ENCODE peak calls at places on chromosomes 13 and 19, in five cellular contexts. One of them, this sample, is unnamed.

GRCh38 chr13:21399741-21400140 is 59.4 kb downstream of the ZDHHC20 start:
- DNase-seq in cardiac fibroblast: peak; percentile 18
- DNase-seq in fibroblast of lung: peak; percentile 25
- DNase-seq in heart left ventricle: no peak
- DNase-seq in omental fat pad: no peak
- DNase-seq in this sample: no peak

GRCh38 chr13:114319441-114319871 is 5.2 kb downstream of the CHAMP1 start:
- DNase-seq in cardiac fibroblast: peak; percentile 84
- DNase-seq in fibroblast of lung: peak; percentile 89
- DNase-seq in omental fat pad: no peak
- DNase-seq in heart left ventricle: no peak
- DNase-seq in this sample: peak; percentile 4

GRCh38 chr13:50594276-50594970 is 249.1 kb downstream of the DLEU7 start:
- DNase-seq in cardiac fibroblast: no peak
- DNase-seq in fibroblast of lung: no peak
- DNase-seq in omental fat pad: no peak
- DNase-seq in heart left ventricle: no peak
- DNase-seq in this sample: no peak

GRCh38 chr19:48873476-48874308 is 1.5 kb downstream of the PPP1R15A start:
- DNase-seq in omental fat pad: no peak
- DNase-seq in cardiac fibroblast: no peak
- DNase-seq in fibroblast of lung: no peak
- DNase-seq in heart left ventricle: no peak
- DNase-seq in this sample: no peak

GRCh38 chr13:46475586-46475991 is 77.4 kb upstream of the LRCH1 start:
- DNase-seq in omental fat pad: no peak
- DNase-seq in heart left ventricle: no peak
- DNase-seq in cardiac fibroblast: peak; percentile 77
- DNase-seq in fibroblast of lung: peak; percentile 45
- DNase-seq in this sample: peak; percentile 63

GRCh38 chr13:42732073-42732472 is 49.3 kb upstream of the FAM216B start:
- DNase-seq in cardiac fibroblast: no peak
- DNase-seq in fibroblast of lung: no peak
- DNase-seq in heart left ventricle: no peak
- DNase-seq in omental fat pad: no peak
- DNase-seq in this sample: no peak

GRCh38 chr13:99991013-99991805 is 9.6 kb downstream of the ZIC2 start:
- DNase-seq in fibroblast of lung: no peak
- DNase-seq in omental fat pad: no peak
- DNase-seq in heart left ventricle: no peak
- DNase-seq in cardiac fibroblast: no peak
- DNase-seq in this sample: no peak

GRCh38 chr13:51849145-51850101 is 4.4 kb upstream of the TMEM272 start:
- DNase-seq in omental fat pad: no peak
- DNase-seq in cardiac fibroblast: peak; percentile 47
- DNase-seq in heart left ventricle: no peak
- DNase-seq in fibroblast of lung: peak; percentile 48
- DNase-seq in this sample: peak; percentile 39

GRCh38 chr13:41915096-41915495 is 45.8 kb downstream of the VWA8 start:
- DNase-seq in omental fat pad: no peak
- DNase-seq in heart left ventricle: no peak
- DNase-seq in cardiac fibroblast: peak; percentile 34
- DNase-seq in fibroblast of lung: no peak
- DNase-seq in this sample: peak; percentile 17

GRCh38 chr19:14300281-14300680 is 81.0 kb upstream of the ADGRE5 start:
- DNase-seq in omental fat pad: no peak
- DNase-seq in fibroblast of lung: no peak
- DNase-seq in cardiac fibroblast: no peak
- DNase-seq in heart left ventricle: no peak
- DNase-seq in this sample: peak; percentile 13

GRCh38 chr13:48748681-48749080 is 95.0 kb downstream of the CYSLTR2 start:
- DNase-seq in cardiac fibroblast: peak; percentile 28
- DNase-seq in omental fat pad: no peak
- DNase-seq in heart left ventricle: no peak
- DNase-seq in fibroblast of lung: no peak
- DNase-seq in this sample: no peak

GRCh38 chr13:59747529-59747928 is 416.2 kb downstream of the DIAPH3 start:
- DNase-seq in heart left ventricle: no peak
- DNase-seq in fibroblast of lung: no peak
- DNase-seq in cardiac fibroblast: no peak
- DNase-seq in omental fat pad: no peak
- DNase-seq in this sample: no peak

GRCh38 chr13:20274466-20274865 is 42.3 kb upstream of the GJB6 start:
- DNase-seq in heart left ventricle: no peak
- DNase-seq in omental fat pad: no peak
- DNase-seq in cardiac fibroblast: no peak
- DNase-seq in fibroblast of lung: no peak
- DNase-seq in this sample: no peak

GRCh38 chr13:75222031-75222430 is 259.9 kb downstream of the TBC1D4 start:
- DNase-seq in fibroblast of lung: peak; percentile 54
- DNase-seq in heart left ventricle: no peak
- DNase-seq in cardiac fibroblast: peak; percentile 78
- DNase-seq in omental fat pad: no peak
- DNase-seq in this sample: peak; percentile 49

GRCh38 chr13:72985610-72986009 is 73.2 kb upstream of the KLF5 start:
- DNase-seq in omental fat pad: no peak
- DNase-seq in fibroblast of lung: no peak
- DNase-seq in cardiac fibroblast: no peak
- DNase-seq in heart left ventricle: no peak
- DNase-seq in this sample: no peak

GRCh38 chr19:5131866-5132561 is 163.1 kb downstream of the KDM4B start:
- DNase-seq in heart left ventricle: no peak
- DNase-seq in fibroblast of lung: peak; percentile 19
- DNase-seq in omental fat pad: no peak
- DNase-seq in cardiac fibroblast: no peak
- DNase-seq in this sample: no peak

GRCh38 chr13:110063490-110063889 is 243.5 kb downstream of the COL4A1 start:
- DNase-seq in fibroblast of lung: no peak
- DNase-seq in omental fat pad: no peak
- DNase-seq in heart left ventricle: no peak
- DNase-seq in cardiac fibroblast: no peak
- DNase-seq in this sample: no peak

GRCh38 chr13:29479716-29480492 is 115.6 kb downstream of the SLC7A1 start:
- DNase-seq in fibroblast of lung: no peak
- DNase-seq in cardiac fibroblast: peak; percentile 31
- DNase-seq in heart left ventricle: no peak
- DNase-seq in omental fat pad: no peak
- DNase-seq in this sample: no peak

GRCh38 chr13:32723987-32724386 is 137.7 kb downstream of the PDS5B start:
- DNase-seq in cardiac fibroblast: no peak
- DNase-seq in omental fat pad: no peak
- DNase-seq in heart left ventricle: no peak
- DNase-seq in fibroblast of lung: no peak
- DNase-seq in this sample: no peak

GRCh38 chr13:47632311-47632710 is 368.8 kb downstream of the SUCLA2 start:
- DNase-seq in heart left ventricle: no peak
- DNase-seq in fibroblast of lung: no peak
- DNase-seq in cardiac fibroblast: no peak
- DNase-seq in omental fat pad: no peak
- DNase-seq in this sample: no peak

GRCh38 chr19:1874554-1875185 is 10.6 kb downstream of the ABHD17A start:
- DNase-seq in fibroblast of lung: no peak
- DNase-seq in cardiac fibroblast: no peak
- DNase-seq in heart left ventricle: no peak
- DNase-seq in omental fat pad: no peak
- DNase-seq in this sample: peak; percentile 38

GRCh38 chr13:50951366-50951765 is 41.8 kb downstream of the RNASEH2B start:
- DNase-seq in fibroblast of lung: peak; percentile 91
- DNase-seq in cardiac fibroblast: no peak
- DNase-seq in omental fat pad: no peak
- DNase-seq in heart left ventricle: no peak
- DNase-seq in this sample: no peak

GRCh38 chr13:31987071-31987470 is 44.5 kb upstream of the FRY start:
- DNase-seq in fibroblast of lung: no peak
- DNase-seq in heart left ventricle: no peak
- DNase-seq in cardiac fibroblast: no peak
- DNase-seq in omental fat pad: no peak
- DNase-seq in this sample: no peak

GRCh38 chr13:77065456-77066147 is 38.6 kb upstream of the FBXL3 start:
- DNase-seq in cardiac fibroblast: no peak
- DNase-seq in fibroblast of lung: no peak
- DNase-seq in omental fat pad: no peak
- DNase-seq in heart left ventricle: no peak
- DNase-seq in this sample: no peak

GRCh38 chr13:27022571-27023311 is 148.9 kb downstream of the USP12 start:
- DNase-seq in heart left ventricle: no peak
- DNase-seq in omental fat pad: no peak
- DNase-seq in cardiac fibroblast: peak; percentile 20
- DNase-seq in fibroblast of lung: peak; percentile 71
- DNase-seq in this sample: peak; percentile 18

GRCh38 chr13:110344320-110344719 is 37.2 kb downstream of the COL4A2 start:
- DNase-seq in heart left ventricle: no peak
- DNase-seq in fibroblast of lung: no peak
- DNase-seq in cardiac fibroblast: no peak
- DNase-seq in omental fat pad: no peak
- DNase-seq in this sample: no peak

GRCh38 chr13:22517544-22517943 is 663.2 kb upstream of the SGCG start:
- DNase-seq in fibroblast of lung: no peak
- DNase-seq in heart left ventricle: no peak
- DNase-seq in omental fat pad: no peak
- DNase-seq in cardiac fibroblast: no peak
- DNase-seq in this sample: no peak

GRCh38 chr19:46609511-46610412 is 8.6 kb downstream of the CALM3 start:
- DNase-seq in heart left ventricle: peak; percentile 44
- DNase-seq in fibroblast of lung: no peak
- DNase-seq in omental fat pad: no peak
- DNase-seq in cardiac fibroblast: no peak
- DNase-seq in this sample: no peak

GRCh38 chr19:52527954-52528326 is 472 bp downstream of the ZNF808 start:
- DNase-seq in omental fat pad: no peak
- DNase-seq in heart left ventricle: peak; percentile 49
- DNase-seq in fibroblast of lung: peak; percentile 2
- DNase-seq in cardiac fibroblast: no peak
- DNase-seq in this sample: peak; percentile 8

GRCh38 chr19:9075064-9075964 is 11.5 kb upstream of the OR1M1 start:
- DNase-seq in omental fat pad: peak; percentile 65
- DNase-seq in cardiac fibroblast: peak; percentile 98
- DNase-seq in heart left ventricle: peak; percentile 81
- DNase-seq in fibroblast of lung: peak; percentile 99
- DNase-seq in this sample: peak; percentile 100

GRCh38 chr19:29372921-29373797 is 152.6 kb upstream of the VSTM2B start:
- DNase-seq in cardiac fibroblast: no peak
- DNase-seq in omental fat pad: no peak
- DNase-seq in heart left ventricle: no peak
- DNase-seq in fibroblast of lung: no peak
- DNase-seq in this sample: no peak

GRCh38 chr19:50275577-50276368 is 53.4 kb downstream of the KCNC3 start:
- DNase-seq in omental fat pad: no peak
- DNase-seq in heart left ventricle: no peak
- DNase-seq in fibroblast of lung: no peak
- DNase-seq in cardiac fibroblast: no peak
- DNase-seq in this sample: no peak

GRCh38 chr13:37681295-37682032 is 82.9 kb upstream of the POSTN start:
- DNase-seq in fibroblast of lung: peak; percentile 81
- DNase-seq in omental fat pad: no peak
- DNase-seq in cardiac fibroblast: peak; percentile 96
- DNase-seq in heart left ventricle: no peak
- DNase-seq in this sample: peak; percentile 66

GRCh38 chr13:107734891-107735620 is 480.3 kb downstream of the LIG4 start:
- DNase-seq in heart left ventricle: no peak
- DNase-seq in omental fat pad: no peak
- DNase-seq in cardiac fibroblast: no peak
- DNase-seq in fibroblast of lung: peak; percentile 59
- DNase-seq in this sample: no peak

GRCh38 chr13:46168341-46168740 is 13.6 kb downstream of the LCP1 start:
- DNase-seq in fibroblast of lung: no peak
- DNase-seq in heart left ventricle: no peak
- DNase-seq in cardiac fibroblast: peak; percentile 41
- DNase-seq in omental fat pad: no peak
- DNase-seq in this sample: no peak

GRCh38 chr19:18406749-18407148 is 9.3 kb upstream of the LRRC25 start:
- DNase-seq in cardiac fibroblast: no peak
- DNase-seq in omental fat pad: no peak
- DNase-seq in heart left ventricle: no peak
- DNase-seq in fibroblast of lung: no peak
- DNase-seq in this sample: no peak
- TF ChIP-seq CTCF in cardiac fibroblast: no peak
- TF ChIP-seq CTCF in omental fat pad: no peak
- TF ChIP-seq CTCF in heart left ventricle: no peak
- TF ChIP-seq CTCF in fibroblast of lung: no peak
- TF ChIP-seq CTCF in this sample: no peak

GRCh38 chr13:112761701-112762689 is 72.2 kb downstream of the ATP11A start:
- DNase-seq in heart left ventricle: no peak
- DNase-seq in omental fat pad: no peak
- DNase-seq in cardiac fibroblast: peak; percentile 47
- DNase-seq in fibroblast of lung: peak; percentile 78
- DNase-seq in this sample: no peak
- TF ChIP-seq CTCF in heart left ventricle: no peak
- TF ChIP-seq CTCF in omental fat pad: no peak
- TF ChIP-seq CTCF in cardiac fibroblast: peak; percentile 10
- TF ChIP-seq CTCF in fibroblast of lung: no peak
- TF ChIP-seq CTCF in this sample: no peak

GRCh38 chr19:55638864-55639359 is 1.9 kb upstream of the ZNF580 start:
- DNase-seq in fibroblast of lung: peak; percentile 28
- DNase-seq in omental fat pad: no peak
- DNase-seq in heart left ventricle: peak; percentile 37
- DNase-seq in cardiac fibroblast: peak; percentile 55
- DNase-seq in this sample: peak; percentile 46
- TF ChIP-seq CTCF in fibroblast of lung: peak; percentile 48
- TF ChIP-seq CTCF in omental fat pad: no peak
- TF ChIP-seq CTCF in heart left ventricle: no peak
- TF ChIP-seq CTCF in cardiac fibroblast: peak; percentile 49
- TF ChIP-seq CTCF in this sample: peak; percentile 25

GRCh38 chr19:43224855-43225253 is 19.4 kb upstream of the PSG4 start:
- DNase-seq in omental fat pad: no peak
- DNase-seq in cardiac fibroblast: no peak
- DNase-seq in heart left ventricle: no peak
- DNase-seq in fibroblast of lung: no peak
- DNase-seq in this sample: no peak

DNA sequence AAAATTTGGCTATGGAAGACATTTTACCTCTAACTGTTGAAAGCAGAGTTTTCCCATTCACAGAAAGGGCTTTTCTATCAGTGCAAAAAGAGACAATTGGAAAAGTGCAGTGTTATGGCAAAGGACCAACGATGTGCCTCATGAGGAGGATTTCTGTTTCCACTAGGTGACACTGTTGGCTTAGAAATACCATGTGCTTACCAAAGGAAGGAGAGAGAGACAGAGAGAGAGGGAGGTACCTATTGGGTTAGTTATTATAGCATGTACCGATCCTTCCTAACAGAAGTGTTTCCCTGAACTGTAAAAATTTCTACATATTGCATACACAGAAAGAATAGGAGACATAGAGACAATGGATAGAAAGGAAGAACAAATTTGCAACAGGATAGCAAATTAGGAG is 23.9 kb upstream of the PSG4 start:
- DNase-seq in fibroblast of lung: peak; percentile 11
- DNase-seq in heart left ventricle: no peak
- DNase-seq in cardiac fibroblast: peak; percentile 58
- DNase-seq in omental fat pad: no peak
- DNase-seq in this sample: peak; percentile 43
- TF ChIP-seq CTCF in fibroblast of lung: no peak
- TF ChIP-seq CTCF in heart left ventricle: peak; percentile 25
- TF ChIP-seq CTCF in cardiac fibroblast: peak; percentile 33
- TF ChIP-seq CTCF in omental fat pad: no peak
- TF ChIP-seq CTCF in this sample: peak; percentile 33